ENCODE peak calls at places on chromosomes 11 and 22, in eight cellular contexts. One of them, this sample, is unnamed. For H3K27me3, the result is how much of the 10 kb centered on the place peaks cover.

GRCh38 chr11:71406681-71407080 is 41.5 kb downstream of the DHCR7 start:
- DNase-seq in RWPE2: no peak
- DNase-seq in lung: no peak
- DNase-seq in kidney epithelial cell: no peak
- DNase-seq in fibroblast of lung: no peak
- DNase-seq in neural progenitor cell: no peak
- DNase-seq in cardiac muscle cell: no peak
- DNase-seq in left lung: no peak
- DNase-seq in this sample: no peak

GRCh38 chr11:68164437-68164836 is 43.2 kb upstream of the CHKA start:
- DNase-seq in fibroblast of lung: peak
- DNase-seq in left lung: no peak
- DNase-seq in RWPE2: no peak
- DNase-seq in kidney epithelial cell: no peak
- DNase-seq in lung: no peak
- DNase-seq in neural progenitor cell: no peak
- DNase-seq in cardiac muscle cell: no peak
- DNase-seq in this sample: no peak

GRCh38 chr11:35404397-35404775 is 15.0 kb downstream of the SLC1A2 start:
- DNase-seq in kidney epithelial cell: no peak
- DNase-seq in neural progenitor cell: peak
- DNase-seq in lung: peak
- DNase-seq in fibroblast of lung: peak
- DNase-seq in left lung: no peak
- DNase-seq in cardiac muscle cell: peak
- DNase-seq in RWPE2: no peak
- DNase-seq in this sample: peak

GRCh38 chr22:22395230-22395629 is 113.3 kb downstream of the ZNF280B start:
- DNase-seq in fibroblast of lung: no peak
- DNase-seq in left lung: no peak
- DNase-seq in kidney epithelial cell: no peak
- DNase-seq in lung: no peak
- DNase-seq in RWPE2: no peak
- DNase-seq in neural progenitor cell: no peak
- DNase-seq in cardiac muscle cell: no peak
- DNase-seq in this sample: no peak

GRCh38 chr11:13215157-13215556 is 62.4 kb upstream of the BMAL1 start:
- DNase-seq in RWPE2: peak
- DNase-seq in kidney epithelial cell: peak
- DNase-seq in fibroblast of lung: peak
- DNase-seq in cardiac muscle cell: no peak
- DNase-seq in left lung: no peak
- DNase-seq in neural progenitor cell: no peak
- DNase-seq in lung: no peak
- DNase-seq in this sample: no peak

GRCh38 chr22:21041937-21042336 is 3.8 kb upstream of the LRRC74B start:
- DNase-seq in kidney epithelial cell: no peak
- DNase-seq in lung: no peak
- DNase-seq in neural progenitor cell: no peak
- DNase-seq in RWPE2: no peak
- DNase-seq in fibroblast of lung: peak
- DNase-seq in cardiac muscle cell: no peak
- DNase-seq in left lung: no peak
- DNase-seq in this sample: no peak

GRCh38 chr11:111378773-111379499 is at the start of gene POU2AF1:
- DNase-seq in fibroblast of lung: peak
- DNase-seq in cardiac muscle cell: peak
- DNase-seq in RWPE2: no peak
- DNase-seq in neural progenitor cell: no peak
- DNase-seq in lung: no peak
- DNase-seq in left lung: peak
- DNase-seq in kidney epithelial cell: no peak
- DNase-seq in this sample: no peak

GRCh38 chr11:57641011-57641410 is 8.7 kb downstream of the YPEL4 start:
- DNase-seq in lung: no peak
- DNase-seq in kidney epithelial cell: no peak
- DNase-seq in left lung: no peak
- DNase-seq in neural progenitor cell: peak
- DNase-seq in cardiac muscle cell: peak
- DNase-seq in fibroblast of lung: no peak
- DNase-seq in RWPE2: no peak
- DNase-seq in this sample: peak

GRCh38 chr11:92489831-92490399 is 265.3 kb downstream of the FAT3 start:
- DNase-seq in cardiac muscle cell: no peak
- DNase-seq in left lung: no peak
- DNase-seq in RWPE2: no peak
- DNase-seq in lung: no peak
- DNase-seq in neural progenitor cell: no peak
- DNase-seq in fibroblast of lung: no peak
- DNase-seq in kidney epithelial cell: no peak
- DNase-seq in this sample: no peak

GRCh38 chr11:102806296-102806695 is 8.3 kb upstream of the MMP1 start:
- DNase-seq in RWPE2: no peak
- DNase-seq in fibroblast of lung: peak
- DNase-seq in cardiac muscle cell: peak
- DNase-seq in lung: no peak
- DNase-seq in neural progenitor cell: no peak
- DNase-seq in kidney epithelial cell: no peak
- DNase-seq in left lung: no peak
- DNase-seq in this sample: no peak

GRCh38 chr22:42642801-42643631 is 2.6 kb upstream of the ATP5MGL start:
- DNase-seq in cardiac muscle cell: no peak
- DNase-seq in lung: no peak
- DNase-seq in RWPE2: no peak
- DNase-seq in left lung: no peak
- DNase-seq in kidney epithelial cell: no peak
- DNase-seq in fibroblast of lung: no peak
- DNase-seq in neural progenitor cell: peak
- DNase-seq in this sample: no peak

GRCh38 chr22:42294034-42294985 is 23.9 kb upstream of the TCF20 start:
- DNase-seq in RWPE2: no peak
- DNase-seq in fibroblast of lung: peak
- DNase-seq in neural progenitor cell: peak
- DNase-seq in kidney epithelial cell: no peak
- DNase-seq in lung: no peak
- DNase-seq in cardiac muscle cell: peak
- DNase-seq in left lung: no peak
- DNase-seq in this sample: peak

GRCh38 chr11:120707098-120707497 is 195.6 kb downstream of the GRIK4 start:
- DNase-seq in neural progenitor cell: no peak
- DNase-seq in kidney epithelial cell: peak
- DNase-seq in cardiac muscle cell: no peak
- DNase-seq in lung: no peak
- DNase-seq in fibroblast of lung: peak
- DNase-seq in RWPE2: no peak
- DNase-seq in left lung: no peak
- DNase-seq in this sample: no peak

GRCh38 chr11:86551693-86552092 is 120.7 kb downstream of the ME3 start:
- DNase-seq in left lung: no peak
- DNase-seq in fibroblast of lung: no peak
- DNase-seq in kidney epithelial cell: no peak
- DNase-seq in lung: no peak
- DNase-seq in neural progenitor cell: no peak
- DNase-seq in cardiac muscle cell: no peak
- DNase-seq in RWPE2: no peak
- DNase-seq in this sample: no peak

GRCh38 chr11:121486054-121486453 is 33.3 kb upstream of the SORL1-AS1 start:
- DNase-seq in cardiac muscle cell: no peak
- DNase-seq in RWPE2: no peak
- DNase-seq in left lung: no peak
- DNase-seq in fibroblast of lung: no peak
- DNase-seq in kidney epithelial cell: no peak
- DNase-seq in neural progenitor cell: no peak
- DNase-seq in lung: no peak
- DNase-seq in this sample: no peak

GRCh38 chr22:30832407-30832987 is 136.1 kb downstream of the MORC2 start:
- DNase-seq in cardiac muscle cell: no peak
- DNase-seq in neural progenitor cell: no peak
- DNase-seq in kidney epithelial cell: no peak
- DNase-seq in RWPE2: no peak
- DNase-seq in fibroblast of lung: no peak
- DNase-seq in left lung: no peak
- DNase-seq in lung: no peak
- DNase-seq in this sample: no peak

GRCh38 chr11:10304495-10305261 is at the start of gene ADM:
- DNase-seq in lung: peak
- DNase-seq in neural progenitor cell: peak
- DNase-seq in cardiac muscle cell: peak
- DNase-seq in fibroblast of lung: peak
- DNase-seq in RWPE2: peak
- DNase-seq in kidney epithelial cell: no peak
- DNase-seq in left lung: peak
- DNase-seq in this sample: peak

GRCh38 chr11:70326365-70326803 is 55.9 kb downstream of the PPFIA1 start:
- DNase-seq in kidney epithelial cell: no peak
- DNase-seq in lung: no peak
- DNase-seq in cardiac muscle cell: peak
- DNase-seq in RWPE2: no peak
- DNase-seq in fibroblast of lung: no peak
- DNase-seq in neural progenitor cell: no peak
- DNase-seq in left lung: no peak
- DNase-seq in this sample: peak

GRCh38 chr11:19025799-19026406 is 34.6 kb downstream of the MRGPRX2 start:
- DNase-seq in RWPE2: no peak
- DNase-seq in neural progenitor cell: no peak
- DNase-seq in lung: no peak
- DNase-seq in left lung: no peak
- DNase-seq in kidney epithelial cell: no peak
- DNase-seq in fibroblast of lung: peak
- DNase-seq in cardiac muscle cell: peak
- DNase-seq in this sample: no peak

GRCh38 chr11:90113541-90113940 is 20.9 kb upstream of the NAALAD2 start:
- DNase-seq in kidney epithelial cell: no peak
- DNase-seq in lung: no peak
- DNase-seq in fibroblast of lung: no peak
- DNase-seq in cardiac muscle cell: peak
- DNase-seq in RWPE2: no peak
- DNase-seq in neural progenitor cell: no peak
- DNase-seq in left lung: no peak
- DNase-seq in this sample: peak

GRCh38 chr22:37300551-37301017 is 18.3 kb downstream of the CYTH4 start:
- DNase-seq in kidney epithelial cell: no peak
- DNase-seq in RWPE2: no peak
- DNase-seq in neural progenitor cell: no peak
- DNase-seq in lung: no peak
- DNase-seq in cardiac muscle cell: no peak
- DNase-seq in fibroblast of lung: no peak
- DNase-seq in left lung: peak
- DNase-seq in this sample: no peak

GRCh38 chr22:42700901-42701300 is 19.8 kb downstream of the A4GALT start:
- DNase-seq in RWPE2: no peak
- DNase-seq in cardiac muscle cell: no peak
- DNase-seq in kidney epithelial cell: no peak
- DNase-seq in neural progenitor cell: no peak
- DNase-seq in left lung: no peak
- DNase-seq in lung: no peak
- DNase-seq in fibroblast of lung: no peak
- DNase-seq in this sample: no peak

GRCh38 chr11:71084306-71085012 is 167.9 kb downstream of the SHANK2 start:
- DNase-seq in fibroblast of lung: no peak
- DNase-seq in neural progenitor cell: no peak
- DNase-seq in left lung: no peak
- DNase-seq in lung: no peak
- DNase-seq in kidney epithelial cell: no peak
- DNase-seq in cardiac muscle cell: no peak
- DNase-seq in RWPE2: no peak
- DNase-seq in this sample: no peak

GRCh38 chr11:100536979-100537378 is 150.1 kb upstream of the ARHGAP42 start:
- DNase-seq in RWPE2: no peak
- DNase-seq in cardiac muscle cell: no peak
- DNase-seq in lung: no peak
- DNase-seq in neural progenitor cell: no peak
- DNase-seq in left lung: no peak
- DNase-seq in fibroblast of lung: no peak
- DNase-seq in kidney epithelial cell: no peak
- DNase-seq in this sample: no peak
- TF ChIP-seq CTCF in RWPE2: no peak
- TF ChIP-seq CTCF in cardiac muscle cell: no peak
- TF ChIP-seq CTCF in lung: no peak
- TF ChIP-seq CTCF in neural progenitor cell: no peak
- TF ChIP-seq CTCF in left lung: no peak
- TF ChIP-seq CTCF in fibroblast of lung: no peak
- TF ChIP-seq CTCF in kidney epithelial cell: no peak
- TF ChIP-seq CTCF in this sample: no peak

GRCh38 chr11:81197396-81197795 is 1536.3 kb downstream of the FAM181B start:
- DNase-seq in RWPE2: no peak
- DNase-seq in kidney epithelial cell: no peak
- DNase-seq in lung: no peak
- DNase-seq in left lung: no peak
- DNase-seq in neural progenitor cell: no peak
- DNase-seq in fibroblast of lung: no peak
- DNase-seq in cardiac muscle cell: no peak
- DNase-seq in this sample: no peak
- H3K27me3 ChIP-seq in RWPE2: under half
- H3K27me3 ChIP-seq in kidney epithelial cell: under half
- H3K27me3 ChIP-seq in lung: under half
- H3K27me3 ChIP-seq in left lung: under half
- H3K27me3 ChIP-seq in neural progenitor cell: under half
- H3K27me3 ChIP-seq in fibroblast of lung: under half
- H3K27me3 ChIP-seq in cardiac muscle cell: under half
- H3K27me3 ChIP-seq in this sample: under half

DNA sequence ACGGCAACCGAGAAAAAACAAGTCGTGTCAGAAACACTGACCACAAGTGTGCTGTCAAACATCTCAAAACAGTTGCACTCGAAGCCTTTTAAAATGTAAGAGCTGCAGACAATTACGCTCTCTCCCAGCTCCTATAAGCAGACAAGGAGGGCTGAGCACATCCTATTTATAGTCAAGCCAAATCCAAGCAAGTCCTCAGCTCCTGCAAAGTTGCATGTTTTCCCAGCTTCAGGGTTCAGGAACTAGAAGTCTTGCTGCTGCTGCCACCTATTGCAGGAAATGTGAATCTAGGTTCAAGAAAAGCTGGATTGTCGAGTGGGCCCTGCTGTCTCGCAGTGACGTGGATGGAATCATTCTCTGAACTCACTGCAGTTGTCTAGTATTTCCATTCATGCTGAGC is 15.5 kb downstream of the EFCAB6 start:
- DNase-seq in fibroblast of lung: peak
- DNase-seq in neural progenitor cell: peak
- DNase-seq in RWPE2: no peak
- DNase-seq in lung: no peak
- DNase-seq in kidney epithelial cell: no peak
- DNase-seq in left lung: no peak
- DNase-seq in cardiac muscle cell: peak
- DNase-seq in this sample: peak
- TF ChIP-seq CTCF in fibroblast of lung: peak
- TF ChIP-seq CTCF in neural progenitor cell: peak
- TF ChIP-seq CTCF in RWPE2: peak
- TF ChIP-seq CTCF in lung: no peak
- TF ChIP-seq CTCF in kidney epithelial cell: peak
- TF ChIP-seq CTCF in left lung: no peak
- TF ChIP-seq CTCF in cardiac muscle cell: peak
- TF ChIP-seq CTCF in this sample: peak

DNA sequence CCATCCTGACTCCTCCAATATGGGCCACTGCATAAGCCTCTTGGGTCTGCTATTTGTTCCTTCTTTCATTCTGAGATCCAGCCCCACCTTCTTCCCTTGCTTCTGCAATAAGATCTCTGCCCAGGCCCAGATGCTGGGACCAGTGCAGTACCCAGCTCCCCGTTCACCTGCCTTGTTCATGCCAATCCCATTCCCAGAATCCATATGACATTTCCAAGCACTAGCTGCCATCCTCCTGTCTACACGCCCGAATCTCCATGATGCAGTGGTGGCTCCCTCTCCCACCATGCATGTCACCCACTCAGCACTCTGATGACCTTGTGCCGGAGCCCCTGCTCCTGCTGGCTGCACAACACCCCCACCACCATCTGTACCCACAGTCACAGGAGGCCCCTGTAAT is 11.4 kb upstream of the FAM83F start:
- DNase-seq in neural progenitor cell: no peak
- DNase-seq in fibroblast of lung: no peak
- DNase-seq in kidney epithelial cell: no peak
- DNase-seq in lung: no peak
- DNase-seq in left lung: no peak
- DNase-seq in RWPE2: no peak
- DNase-seq in cardiac muscle cell: no peak
- DNase-seq in this sample: no peak
- H3K27me3 ChIP-seq in neural progenitor cell: under half
- H3K27me3 ChIP-seq in fibroblast of lung: under half
- H3K27me3 ChIP-seq in kidney epithelial cell: under half
- H3K27me3 ChIP-seq in lung: under half
- H3K27me3 ChIP-seq in left lung: half or more
- H3K27me3 ChIP-seq in RWPE2: under half
- H3K27me3 ChIP-seq in cardiac muscle cell: under half
- H3K27me3 ChIP-seq in this sample: under half

This sample was measured in A673.